ENCODE peak calls at places on chromosomes 5 and 9, in five cellular contexts. One of them, this sample, is unnamed.

GRCh38 chr5:131528682-131529081 is 106.3 kb downstream of the RAPGEF6 start:
- DNase-seq in H1: no peak
- DNase-seq in HepG2: no peak
- DNase-seq in GM12878: no peak
- DNase-seq in K562: no peak
- DNase-seq in this sample: no peak

GRCh38 chr5:130976491-130976890 is 188.6 kb downstream of the HINT1 start:
- DNase-seq in H1: no peak
- DNase-seq in HepG2: no peak
- DNase-seq in GM12878: no peak
- DNase-seq in K562: no peak
- DNase-seq in this sample: no peak

GRCh38 chr5:107359033-107359915 is 311.5 kb downstream of the EFNA5 start:
- DNase-seq in H1: no peak
- DNase-seq in HepG2: no peak
- DNase-seq in GM12878: no peak
- DNase-seq in K562: no peak
- DNase-seq in this sample: no peak

GRCh38 chr5:50745221-50745620 is 78.8 kb downstream of the PARP8 start:
- DNase-seq in H1: no peak
- DNase-seq in HepG2: no peak
- DNase-seq in GM12878: no peak
- DNase-seq in K562: no peak
- DNase-seq in this sample: no peak

GRCh38 chr5:36531401-36531800 is 75.0 kb upstream of the SLC1A3 start:
- DNase-seq in H1: no peak
- DNase-seq in HepG2: no peak
- DNase-seq in GM12878: no peak
- DNase-seq in K562: no peak
- DNase-seq in this sample: no peak

GRCh38 chr5:123700624-123701023 is 188.6 kb downstream of the CSNK1G3 start:
- DNase-seq in H1: no peak
- DNase-seq in HepG2: no peak
- DNase-seq in GM12878: no peak
- DNase-seq in K562: no peak
- DNase-seq in this sample: peak

GRCh38 chr9:93930070-93930469 is 25.1 kb downstream of the BARX1 start:
- DNase-seq in H1: no peak
- DNase-seq in HepG2: no peak
- DNase-seq in GM12878: no peak
- DNase-seq in K562: no peak
- DNase-seq in this sample: no peak

GRCh38 chr5:158313027-158313738 is 454.2 kb upstream of the CLINT1 start:
- DNase-seq in H1: no peak
- DNase-seq in HepG2: no peak
- DNase-seq in GM12878: no peak
- DNase-seq in K562: no peak
- DNase-seq in this sample: no peak

GRCh38 chr9:79471577-79472543 is 99.9 kb upstream of the TLE4 start:
- DNase-seq in H1: no peak
- DNase-seq in HepG2: no peak
- DNase-seq in GM12878: no peak
- DNase-seq in K562: no peak
- DNase-seq in this sample: no peak

GRCh38 chr9:72882117-72882775 is 70.6 kb downstream of the ALDH1A1 start:
- DNase-seq in H1: no peak
- DNase-seq in HepG2: no peak
- DNase-seq in GM12878: no peak
- DNase-seq in K562: no peak
- DNase-seq in this sample: no peak

GRCh38 chr5:170504598-170505266 is 912 bp downstream of the KCNIP1 start:
- DNase-seq in H1: no peak
- DNase-seq in HepG2: no peak
- DNase-seq in GM12878: no peak
- DNase-seq in K562: no peak
- DNase-seq in this sample: no peak

GRCh38 chr9:3865373-3865772 is 339.6 kb upstream of the RFX3 start:
- DNase-seq in H1: no peak
- DNase-seq in HepG2: no peak
- DNase-seq in GM12878: no peak
- DNase-seq in K562: no peak
- DNase-seq in this sample: no peak

GRCh38 chr9:3858961-3859360 is 333.2 kb upstream of the RFX3 start:
- DNase-seq in H1: no peak
- DNase-seq in HepG2: no peak
- DNase-seq in GM12878: no peak
- DNase-seq in K562: no peak
- DNase-seq in this sample: peak

GRCh38 chr9:3868012-3868411 is 342.2 kb upstream of the RFX3 start:
- DNase-seq in H1: no peak
- DNase-seq in HepG2: no peak
- DNase-seq in GM12878: no peak
- DNase-seq in K562: no peak
- DNase-seq in this sample: no peak

GRCh38 chr9:3863686-3864085 is 337.9 kb upstream of the RFX3 start:
- DNase-seq in H1: no peak
- DNase-seq in HepG2: no peak
- DNase-seq in GM12878: no peak
- DNase-seq in K562: no peak
- DNase-seq in this sample: no peak

DNA sequence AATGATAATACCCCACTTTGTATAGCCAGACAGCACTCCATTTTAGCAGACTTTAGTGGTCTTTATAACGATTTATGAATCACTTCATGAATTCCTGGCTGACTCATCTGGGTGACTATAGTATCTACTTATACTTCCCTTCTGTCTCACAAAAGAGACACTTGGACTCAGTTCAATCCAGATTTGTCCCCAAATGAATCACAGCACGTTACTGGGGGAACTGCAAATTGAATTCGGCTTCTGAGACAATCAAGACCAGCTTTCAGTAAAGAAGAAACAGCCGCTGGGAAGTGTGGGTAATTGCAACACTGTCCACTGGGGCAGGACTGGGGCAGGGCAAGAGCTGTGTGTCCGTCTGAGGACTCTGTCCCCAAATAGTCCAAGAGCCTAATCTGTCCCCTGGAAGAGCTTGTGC is 337.3 kb upstream of the RFX3 start:
- DNase-seq in H1: no peak
- DNase-seq in HepG2: no peak
- DNase-seq in GM12878: no peak
- DNase-seq in K562: no peak
- DNase-seq in this sample: peak
- TF ChIP-seq KDM1A in H1: no peak
- TF ChIP-seq KDM1A in HepG2: no peak
- TF ChIP-seq KDM1A in GM12878: no peak
- TF ChIP-seq KDM1A in K562: no peak
- TF ChIP-seq KDM1A in this sample: no peak

GRCh38 chr5:20972419-20972925 is 984.5 kb upstream of the CDH18 start:
- DNase-seq in H1: peak
- DNase-seq in HepG2: peak
- DNase-seq in GM12878: no peak
- DNase-seq in K562: no peak
- DNase-seq in this sample: peak
- TF ChIP-seq KDM1A in H1: no peak
- TF ChIP-seq KDM1A in HepG2: no peak
- TF ChIP-seq KDM1A in GM12878: no peak
- TF ChIP-seq KDM1A in K562: no peak
- TF ChIP-seq KDM1A in this sample: no peak

GRCh38 chr5:29263836-29264235 is 1929.7 kb upstream of the CDH6 start:
- DNase-seq in H1: no peak
- DNase-seq in HepG2: no peak
- DNase-seq in GM12878: no peak
- DNase-seq in K562: no peak
- DNase-seq in this sample: peak

DNA sequence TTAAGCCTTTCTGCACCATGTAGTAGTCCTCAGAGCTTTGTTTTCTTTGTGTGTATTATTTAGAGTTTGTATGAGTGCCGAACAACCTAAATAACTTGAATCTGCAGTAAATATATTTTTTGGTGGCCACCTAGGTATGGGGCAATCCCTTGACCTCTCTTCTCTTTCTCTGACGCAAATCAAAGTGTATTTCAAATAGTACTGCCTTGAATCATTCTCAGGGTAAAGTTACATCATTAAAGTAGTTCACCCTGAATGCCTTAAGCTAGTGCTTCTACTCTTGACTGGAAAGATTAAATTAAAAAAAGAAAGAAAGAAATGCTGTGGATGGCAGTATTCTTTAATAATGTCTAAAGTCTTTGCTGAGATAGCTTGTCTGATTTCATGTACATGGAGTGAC is 1930.8 kb upstream of the CDH6 start:
- DNase-seq in H1: no peak
- DNase-seq in HepG2: no peak
- DNase-seq in GM12878: no peak
- DNase-seq in K562: no peak
- DNase-seq in this sample: peak
- TF ChIP-seq KDM1A in H1: no peak
- TF ChIP-seq KDM1A in HepG2: no peak
- TF ChIP-seq KDM1A in GM12878: no peak
- TF ChIP-seq KDM1A in K562: no peak
- TF ChIP-seq KDM1A in this sample: no peak

DNA sequence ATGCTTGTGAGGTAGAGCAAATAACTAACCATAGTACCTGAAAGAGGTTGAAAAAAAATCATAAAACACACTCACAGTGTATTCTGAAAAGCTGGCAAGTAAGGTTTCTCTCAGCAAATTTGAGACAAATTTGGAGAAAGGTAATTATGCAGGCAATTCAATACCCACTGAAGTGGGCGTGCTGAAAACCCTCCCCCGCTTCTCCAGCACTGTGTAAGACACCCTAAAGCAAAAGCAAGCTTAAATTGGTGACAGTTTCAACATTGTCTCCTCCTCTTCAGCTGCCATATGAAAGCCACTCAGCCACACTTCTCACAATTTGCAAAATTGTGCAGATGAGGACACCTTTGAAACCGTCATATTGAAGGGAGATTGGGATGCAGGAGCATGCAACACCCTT is 322.3 kb upstream of the CDH6 start:
- DNase-seq in H1: no peak
- DNase-seq in HepG2: no peak
- DNase-seq in GM12878: no peak
- DNase-seq in K562: no peak
- DNase-seq in this sample: no peak
- TF ChIP-seq KDM1A in H1: no peak
- TF ChIP-seq KDM1A in HepG2: no peak
- TF ChIP-seq KDM1A in GM12878: no peak
- TF ChIP-seq KDM1A in K562: no peak
- TF ChIP-seq KDM1A in this sample: no peak

GRCh38 chr5:10452768-10453331 is 11.2 kb downstream of the ROPN1L start:
- DNase-seq in H1: no peak
- DNase-seq in HepG2: peak
- DNase-seq in GM12878: peak
- DNase-seq in K562: peak
- DNase-seq in this sample: peak
- TF ChIP-seq KDM1A in H1: no peak
- TF ChIP-seq KDM1A in HepG2: no peak
- TF ChIP-seq KDM1A in GM12878: no peak
- TF ChIP-seq KDM1A in K562: no peak
- TF ChIP-seq KDM1A in this sample: no peak

GRCh38 chr9:9729082-9729481 is 883.7 kb downstream of the PTPRD start:
- DNase-seq in H1: no peak
- DNase-seq in HepG2: no peak
- DNase-seq in GM12878: no peak
- DNase-seq in K562: no peak
- DNase-seq in this sample: no peak

DNA sequence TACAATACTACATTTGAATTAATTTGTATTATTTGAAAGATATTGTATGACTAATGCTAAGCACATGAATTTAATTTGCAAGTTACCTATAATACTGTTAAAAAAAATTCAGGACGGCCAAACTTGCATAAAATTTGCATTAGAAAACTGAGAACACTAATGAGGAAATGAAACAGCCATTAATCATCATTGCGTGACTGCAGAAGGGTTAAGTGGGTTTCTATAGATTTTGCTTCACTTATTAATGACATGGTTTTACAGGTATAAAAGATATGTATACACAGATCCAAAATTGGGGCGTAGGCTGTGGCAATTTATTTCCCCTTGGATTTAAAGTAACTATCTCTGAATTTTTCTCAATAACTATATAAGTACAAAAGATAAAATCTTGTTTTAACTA is 882.6 kb downstream of the PTPRD start:
- DNase-seq in H1: no peak
- DNase-seq in HepG2: no peak
- DNase-seq in GM12878: no peak
- DNase-seq in K562: no peak
- DNase-seq in this sample: no peak
- TF ChIP-seq KDM1A in H1: no peak
- TF ChIP-seq KDM1A in HepG2: no peak
- TF ChIP-seq KDM1A in GM12878: no peak
- TF ChIP-seq KDM1A in K562: no peak
- TF ChIP-seq KDM1A in this sample: no peak

DNA sequence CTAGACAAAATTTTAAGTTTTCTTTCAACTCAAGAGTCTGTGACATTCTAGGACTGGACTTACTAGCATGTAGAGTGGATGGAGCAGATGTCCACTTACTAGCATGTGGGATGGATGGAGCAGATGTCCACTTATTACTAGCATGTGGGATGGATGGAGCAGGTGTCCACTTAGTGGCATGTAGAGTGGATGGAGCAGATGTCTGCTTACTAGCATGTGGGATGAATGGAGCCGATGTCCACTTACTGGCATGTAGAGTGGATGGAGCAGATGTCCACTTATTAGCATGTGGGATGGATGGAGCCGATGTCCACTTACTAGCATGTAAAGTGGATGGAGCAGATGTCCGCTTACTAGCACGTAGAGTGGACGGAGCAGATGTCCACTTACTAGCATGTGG is 2.4 kb downstream of the SLC36A1 start:
- DNase-seq in H1: no peak
- DNase-seq in HepG2: no peak
- DNase-seq in GM12878: no peak
- DNase-seq in K562: no peak
- DNase-seq in this sample: no peak
- TF ChIP-seq KDM1A in H1: no peak
- TF ChIP-seq KDM1A in HepG2: no peak
- TF ChIP-seq KDM1A in GM12878: no peak
- TF ChIP-seq KDM1A in K562: no peak
- TF ChIP-seq KDM1A in this sample: no peak

DNA sequence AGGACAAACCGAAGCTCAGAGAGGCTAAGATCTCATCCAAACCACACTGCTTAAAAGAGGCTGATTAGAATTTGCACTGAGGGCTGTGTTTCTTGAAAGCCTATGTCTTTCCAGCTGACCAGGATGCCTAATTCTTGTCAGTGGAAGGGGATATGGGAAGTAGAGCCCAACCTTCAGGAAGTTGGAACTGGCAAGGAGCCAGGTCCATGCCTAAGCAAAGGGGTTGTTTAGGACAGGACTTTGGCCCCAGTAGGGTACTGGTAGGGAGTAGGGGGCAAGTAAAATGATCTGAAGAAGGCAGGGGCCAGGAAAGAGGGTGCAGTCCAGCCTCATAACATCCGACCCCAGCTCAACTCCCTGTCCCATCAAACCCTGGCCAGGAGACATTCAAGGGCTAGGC is 130.9 kb downstream of the GAS1 start:
- DNase-seq in H1: no peak
- DNase-seq in HepG2: no peak
- DNase-seq in GM12878: no peak
- DNase-seq in K562: no peak
- DNase-seq in this sample: no peak
- TF ChIP-seq KDM1A in H1: no peak
- TF ChIP-seq KDM1A in HepG2: no peak
- TF ChIP-seq KDM1A in GM12878: no peak
- TF ChIP-seq KDM1A in K562: no peak
- TF ChIP-seq KDM1A in this sample: no peak